ENCODE peak calls at places on chromosomes 16 and 17, in nine cellular contexts. One of them, this sample, is unnamed.

GRCh38 chr17:29579866-29580771 is 9.3 kb downstream of the GIT1 start:
- DNase-seq in spleen: peak; percentile 96
- DNase-seq in HFFc6: peak; percentile 76
- DNase-seq in HCT116: peak; percentile 67
- DNase-seq in fibroblast of lung: peak; percentile 75
- DNase-seq in CD8-positive, alpha-beta T cell: peak; percentile 81
- DNase-seq in HFF-Myc: peak; percentile 63
- DNase-seq in WERI-Rb-1: peak; percentile 83
- DNase-seq in GM06990: peak; percentile 63
- DNase-seq in this sample: peak; percentile 94

GRCh38 chr16:4682084-4682581 is 11.2 kb upstream of the NUDT16L1 start:
- DNase-seq in GM06990: no peak
- DNase-seq in WERI-Rb-1: no peak
- DNase-seq in fibroblast of lung: no peak
- DNase-seq in HFF-Myc: no peak
- DNase-seq in HCT116: no peak
- DNase-seq in spleen: peak; percentile 72
- DNase-seq in HFFc6: no peak
- DNase-seq in CD8-positive, alpha-beta T cell: no peak
- DNase-seq in this sample: no peak

GRCh38 chr17:28807925-28808641 is 34.5 kb downstream of the FAM222B start:
- DNase-seq in HFF-Myc: peak; percentile 61
- DNase-seq in fibroblast of lung: peak; percentile 93
- DNase-seq in HCT116: peak; percentile 69
- DNase-seq in HFFc6: peak; percentile 86
- DNase-seq in WERI-Rb-1: no peak
- DNase-seq in CD8-positive, alpha-beta T cell: no peak
- DNase-seq in GM06990: no peak
- DNase-seq in spleen: no peak
- DNase-seq in this sample: no peak

GRCh38 chr17:79950711-79951110 is 85.0 kb downstream of the TBC1D16 start:
- DNase-seq in fibroblast of lung: no peak
- DNase-seq in HCT116: no peak
- DNase-seq in CD8-positive, alpha-beta T cell: no peak
- DNase-seq in HFFc6: no peak
- DNase-seq in HFF-Myc: no peak
- DNase-seq in WERI-Rb-1: peak; percentile 6
- DNase-seq in spleen: no peak
- DNase-seq in GM06990: no peak
- DNase-seq in this sample: no peak

GRCh38 chr17:2057130-2057713 is 2.3 kb downstream of the HIC1 start:
- DNase-seq in GM06990: no peak
- DNase-seq in WERI-Rb-1: no peak
- DNase-seq in fibroblast of lung: peak; percentile 35
- DNase-seq in CD8-positive, alpha-beta T cell: no peak
- DNase-seq in HFFc6: no peak
- DNase-seq in HFF-Myc: no peak
- DNase-seq in HCT116: no peak
- DNase-seq in spleen: no peak
- DNase-seq in this sample: no peak

GRCh38 chr16:27103954-27104353 is 37.2 kb downstream of the C16orf82 start:
- DNase-seq in GM06990: no peak
- DNase-seq in HCT116: no peak
- DNase-seq in WERI-Rb-1: no peak
- DNase-seq in HFFc6: no peak
- DNase-seq in spleen: no peak
- DNase-seq in HFF-Myc: no peak
- DNase-seq in fibroblast of lung: no peak
- DNase-seq in CD8-positive, alpha-beta T cell: no peak
- DNase-seq in this sample: no peak

GRCh38 chr16:12815361-12815760 is 11.7 kb upstream of the CPPED1 start:
- DNase-seq in fibroblast of lung: no peak
- DNase-seq in GM06990: no peak
- DNase-seq in HCT116: no peak
- DNase-seq in HFF-Myc: no peak
- DNase-seq in HFFc6: no peak
- DNase-seq in WERI-Rb-1: no peak
- DNase-seq in spleen: no peak
- DNase-seq in CD8-positive, alpha-beta T cell: no peak
- DNase-seq in this sample: no peak

GRCh38 chr16:3023415-3023668 is 400 bp downstream of the HCFC1R1 start:
- DNase-seq in spleen: no peak
- DNase-seq in fibroblast of lung: peak; percentile 56
- DNase-seq in WERI-Rb-1: no peak
- DNase-seq in HFF-Myc: peak; percentile 53
- DNase-seq in HFFc6: peak; percentile 83
- DNase-seq in HCT116: peak; percentile 73
- DNase-seq in GM06990: no peak
- DNase-seq in CD8-positive, alpha-beta T cell: no peak
- DNase-seq in this sample: no peak

DNA sequence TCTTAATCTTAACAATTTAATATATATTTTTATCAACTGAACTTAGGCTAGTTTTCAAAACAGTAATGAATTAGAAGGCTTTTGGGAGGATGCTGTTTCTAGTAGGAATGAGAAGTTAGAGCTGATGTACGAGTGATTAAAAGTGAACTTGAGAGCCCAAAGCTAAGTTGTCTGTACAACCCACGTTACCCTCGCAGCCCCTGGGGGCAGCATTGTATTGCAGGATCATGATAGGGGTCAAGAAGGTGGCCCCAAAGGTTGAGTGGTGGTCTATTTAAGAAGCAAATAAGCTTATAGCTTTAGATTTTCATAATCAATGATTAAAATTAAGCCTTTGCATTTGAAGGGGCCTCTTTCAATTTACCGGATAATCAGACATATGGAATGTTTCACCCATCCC is 33.7 kb upstream of the ALDH3A2 start:
- DNase-seq in fibroblast of lung: no peak
- DNase-seq in spleen: no peak
- DNase-seq in WERI-Rb-1: no peak
- DNase-seq in HFFc6: no peak
- DNase-seq in GM06990: no peak
- DNase-seq in CD8-positive, alpha-beta T cell: no peak
- DNase-seq in HCT116: no peak
- DNase-seq in HFF-Myc: no peak
- DNase-seq in this sample: no peak
- TF ChIP-seq CTCF in fibroblast of lung: no peak
- TF ChIP-seq CTCF in spleen: no peak
- TF ChIP-seq CTCF in WERI-Rb-1: peak; percentile 19
- TF ChIP-seq CTCF in HFFc6: no peak
- TF ChIP-seq CTCF in GM06990: no peak
- TF ChIP-seq CTCF in CD8-positive, alpha-beta T cell: no peak
- TF ChIP-seq CTCF in HCT116: no peak
- TF ChIP-seq CTCF in HFF-Myc: no peak
- TF ChIP-seq CTCF in this sample: no peak

DNA sequence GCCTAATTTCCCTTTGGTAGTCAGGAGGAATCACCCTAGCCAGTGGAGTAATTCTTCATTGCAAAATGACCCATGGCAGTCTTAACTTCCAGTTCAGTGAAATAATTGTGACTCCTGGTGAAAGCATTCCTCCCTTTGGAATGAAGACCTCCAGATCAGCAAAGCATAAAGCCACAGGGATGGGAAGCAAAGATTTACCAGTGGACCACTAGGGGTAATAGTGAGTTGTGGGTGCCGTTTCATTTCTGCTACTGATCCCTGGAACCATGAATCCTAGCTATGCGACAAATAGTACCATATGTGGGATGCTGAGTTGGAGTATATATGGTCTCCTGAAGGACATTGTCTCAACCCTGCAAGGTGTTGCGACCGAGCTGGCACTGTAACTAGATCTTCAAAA is 13.7 kb downstream of the DYNLL2 start:
- DNase-seq in WERI-Rb-1: no peak
- DNase-seq in GM06990: no peak
- DNase-seq in HCT116: no peak
- DNase-seq in HFFc6: peak; percentile 16
- DNase-seq in CD8-positive, alpha-beta T cell: no peak
- DNase-seq in HFF-Myc: no peak
- DNase-seq in spleen: no peak
- DNase-seq in fibroblast of lung: no peak
- DNase-seq in this sample: no peak
- TF ChIP-seq CTCF in WERI-Rb-1: peak; percentile 42
- TF ChIP-seq CTCF in GM06990: no peak
- TF ChIP-seq CTCF in HCT116: peak; percentile 49
- TF ChIP-seq CTCF in HFFc6: peak; percentile 36
- TF ChIP-seq CTCF in CD8-positive, alpha-beta T cell: no peak
- TF ChIP-seq CTCF in HFF-Myc: peak; percentile 15
- TF ChIP-seq CTCF in spleen: no peak
- TF ChIP-seq CTCF in fibroblast of lung: no peak
- TF ChIP-seq CTCF in this sample: no peak

GRCh38 chr17:73359255-73359816 is 47.5 kb upstream of the CDC42EP4 start:
- DNase-seq in HFFc6: no peak
- DNase-seq in WERI-Rb-1: no peak
- DNase-seq in CD8-positive, alpha-beta T cell: no peak
- DNase-seq in fibroblast of lung: no peak
- DNase-seq in spleen: no peak
- DNase-seq in GM06990: no peak
- DNase-seq in HFF-Myc: no peak
- DNase-seq in HCT116: no peak
- DNase-seq in this sample: no peak

GRCh38 chr17:73358668-73359067 is 46.9 kb upstream of the CDC42EP4 start:
- DNase-seq in fibroblast of lung: no peak
- DNase-seq in HFF-Myc: no peak
- DNase-seq in WERI-Rb-1: no peak
- DNase-seq in CD8-positive, alpha-beta T cell: no peak
- DNase-seq in HFFc6: no peak
- DNase-seq in HCT116: no peak
- DNase-seq in GM06990: no peak
- DNase-seq in spleen: no peak
- DNase-seq in this sample: no peak

GRCh38 chr17:73360961-73361761 is 49.4 kb upstream of the CDC42EP4 start:
- DNase-seq in HCT116: no peak
- DNase-seq in GM06990: no peak
- DNase-seq in fibroblast of lung: no peak
- DNase-seq in spleen: no peak
- DNase-seq in HFFc6: no peak
- DNase-seq in WERI-Rb-1: peak; percentile 69
- DNase-seq in CD8-positive, alpha-beta T cell: no peak
- DNase-seq in HFF-Myc: no peak
- DNase-seq in this sample: no peak

GRCh38 chr17:73357981-73358380 is 46.2 kb upstream of the CDC42EP4 start:
- DNase-seq in CD8-positive, alpha-beta T cell: no peak
- DNase-seq in HFF-Myc: no peak
- DNase-seq in HFFc6: no peak
- DNase-seq in spleen: no peak
- DNase-seq in HCT116: no peak
- DNase-seq in fibroblast of lung: no peak
- DNase-seq in GM06990: no peak
- DNase-seq in WERI-Rb-1: no peak
- DNase-seq in this sample: no peak

DNA sequence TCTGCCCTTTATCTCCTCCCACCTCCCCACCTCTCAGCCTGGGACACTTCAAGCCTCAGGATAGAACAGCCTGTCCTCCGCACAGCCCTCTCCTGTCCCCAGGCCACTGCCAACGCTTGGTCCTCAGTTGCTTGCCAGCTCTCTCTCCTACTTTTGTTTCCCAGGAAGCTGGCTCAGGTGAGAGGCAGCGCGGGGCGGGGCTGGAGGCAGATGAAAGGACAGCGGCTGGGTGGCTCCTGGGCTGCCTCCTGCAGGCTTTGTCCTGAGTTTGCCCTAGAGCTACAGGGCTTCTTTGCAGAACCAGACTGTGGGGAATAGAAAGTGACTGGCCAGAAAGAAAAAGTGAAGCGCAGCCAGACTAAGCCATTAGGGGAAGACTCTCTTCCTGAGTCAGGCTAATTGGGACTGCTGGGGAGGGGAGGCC is 48.2 kb upstream of the CDC42EP4 start:
- DNase-seq in fibroblast of lung: no peak
- DNase-seq in WERI-Rb-1: peak; percentile 64
- DNase-seq in CD8-positive, alpha-beta T cell: no peak
- DNase-seq in HCT116: peak; percentile 59
- DNase-seq in GM06990: no peak
- DNase-seq in HFF-Myc: no peak
- DNase-seq in spleen: no peak
- DNase-seq in HFFc6: no peak
- DNase-seq in this sample: no peak
- TF ChIP-seq CTCF in fibroblast of lung: no peak
- TF ChIP-seq CTCF in WERI-Rb-1: peak; percentile 23
- TF ChIP-seq CTCF in CD8-positive, alpha-beta T cell: no peak
- TF ChIP-seq CTCF in HCT116: peak; percentile 54
- TF ChIP-seq CTCF in GM06990: no peak
- TF ChIP-seq CTCF in HFF-Myc: no peak
- TF ChIP-seq CTCF in spleen: no peak
- TF ChIP-seq CTCF in HFFc6: no peak
- TF ChIP-seq CTCF in this sample: no peak

GRCh38 chr16:31713071-31713944 is 160.3 kb upstream of the ZNF267 start:
- DNase-seq in fibroblast of lung: peak; percentile 92
- DNase-seq in GM06990: peak; percentile 84
- DNase-seq in CD8-positive, alpha-beta T cell: peak; percentile 84
- DNase-seq in HFFc6: peak; percentile 86
- DNase-seq in spleen: peak; percentile 94
- DNase-seq in HFF-Myc: peak; percentile 78
- DNase-seq in WERI-Rb-1: peak; percentile 96
- DNase-seq in HCT116: peak; percentile 87
- DNase-seq in this sample: peak; percentile 92

GRCh38 chr16:31712064-31712540 is 161.5 kb upstream of the ZNF267 start:
- DNase-seq in spleen: no peak
- DNase-seq in CD8-positive, alpha-beta T cell: no peak
- DNase-seq in HCT116: no peak
- DNase-seq in HFFc6: no peak
- DNase-seq in GM06990: no peak
- DNase-seq in fibroblast of lung: no peak
- DNase-seq in HFF-Myc: no peak
- DNase-seq in WERI-Rb-1: no peak
- DNase-seq in this sample: no peak

GRCh38 chr16:31715915-31716314 is 157.7 kb upstream of the ZNF267 start:
- DNase-seq in GM06990: no peak
- DNase-seq in spleen: no peak
- DNase-seq in HFFc6: no peak
- DNase-seq in WERI-Rb-1: no peak
- DNase-seq in CD8-positive, alpha-beta T cell: no peak
- DNase-seq in HFF-Myc: no peak
- DNase-seq in fibroblast of lung: no peak
- DNase-seq in HCT116: no peak
- DNase-seq in this sample: no peak

GRCh38 chr16:31714899-31715504 is 158.6 kb upstream of the ZNF267 start:
- DNase-seq in HFF-Myc: no peak
- DNase-seq in HFFc6: no peak
- DNase-seq in WERI-Rb-1: no peak
- DNase-seq in spleen: no peak
- DNase-seq in GM06990: no peak
- DNase-seq in CD8-positive, alpha-beta T cell: no peak
- DNase-seq in HCT116: no peak
- DNase-seq in fibroblast of lung: no peak
- DNase-seq in this sample: peak; percentile 23

DNA sequence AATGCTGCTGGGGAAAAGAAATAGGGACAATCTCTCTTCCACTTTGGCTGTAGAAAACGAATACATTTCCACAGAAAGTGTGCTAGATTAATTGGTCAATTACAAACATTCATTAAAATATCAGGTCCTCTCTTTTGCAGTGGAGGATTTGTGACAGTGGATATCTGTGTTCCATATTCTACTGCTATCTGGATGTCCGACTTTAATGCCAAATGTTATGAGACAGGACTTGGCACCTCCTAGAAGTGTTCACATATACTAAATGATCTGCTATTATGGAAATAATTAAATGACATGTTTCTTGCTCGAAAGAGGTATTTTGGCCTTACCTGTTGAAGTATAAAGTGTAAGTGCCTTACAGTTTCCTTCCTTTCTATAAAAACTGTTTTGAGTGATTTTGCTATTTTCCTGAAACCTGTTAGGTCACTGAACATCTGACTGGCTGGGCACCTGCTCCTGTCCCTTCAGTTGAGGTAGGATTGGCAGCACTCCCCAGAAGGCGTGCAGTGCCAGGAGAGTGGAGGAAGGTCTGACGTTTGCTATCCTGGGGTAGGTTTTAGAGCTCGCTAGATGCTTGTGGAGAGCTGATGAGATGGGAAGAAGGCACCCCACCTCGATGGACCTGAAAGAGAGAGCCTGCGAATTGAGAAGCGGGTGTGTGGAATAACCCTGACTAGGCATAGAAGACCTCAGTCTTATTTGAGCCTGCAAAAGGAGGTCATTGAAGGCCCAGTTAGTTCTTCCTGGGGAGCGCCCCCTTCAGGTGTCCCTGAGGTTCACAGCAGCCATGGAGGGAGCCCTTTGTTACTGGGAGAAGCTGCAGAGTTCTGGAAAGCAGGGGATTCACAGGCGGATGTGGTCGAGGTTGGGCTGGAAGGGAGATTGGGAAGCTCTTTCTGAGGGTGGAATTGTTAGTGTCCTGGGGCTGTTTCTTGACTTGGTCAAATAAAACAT is 159.4 kb upstream of the ZNF267 start:
- DNase-seq in GM06990: no peak
- DNase-seq in HFF-Myc: no peak
- DNase-seq in fibroblast of lung: no peak
- DNase-seq in HCT116: no peak
- DNase-seq in HFFc6: no peak
- DNase-seq in spleen: no peak
- DNase-seq in CD8-positive, alpha-beta T cell: no peak
- DNase-seq in WERI-Rb-1: no peak
- DNase-seq in this sample: peak; percentile 17
- TF ChIP-seq CTCF in GM06990: peak; percentile 59
- TF ChIP-seq CTCF in HFF-Myc: peak; percentile 37
- TF ChIP-seq CTCF in fibroblast of lung: no peak
- TF ChIP-seq CTCF in HCT116: peak; percentile 58
- TF ChIP-seq CTCF in HFFc6: peak; percentile 65
- TF ChIP-seq CTCF in spleen: peak; percentile 31
- TF ChIP-seq CTCF in CD8-positive, alpha-beta T cell: no peak
- TF ChIP-seq CTCF in WERI-Rb-1: peak; percentile 45
- TF ChIP-seq CTCF in this sample: no peak

This sample was measured in GM20000.